ENCODE peak calls at places on chromosomes 11 and 22, in ten cellular contexts. R is testis, A is IMR-90, I is kidney, Q is adrenal gland, V is endothelial cell of umbilical vein, X is upper lobe of right lung, J is left lung, M is HCT116, P is OCI-LY7. B is an unnamed sample. For H3K4me1, the result is how much of the 10 kb centered on the place peaks cover.

GRCh38 chr11:47899801-47900200 is 51.7 kb upstream of the NUP160 start:
- DNase-seq in P (peak), I (no peak), R (no peak), A (no peak), X (no peak), M (no peak), J (no peak), V (no peak), Q (no peak), B (no peak)

GRCh38 chr11:126214446-126215240 is 3.1 kb downstream of the FAM118B start:
- DNase-seq in M (no peak), R (peak), J (no peak), I (no peak), P (no peak), X (no peak), Q (no peak), V (peak), A (no peak), B (no peak)

GRCh38 chr22:29348956-29349355 is 33.5 kb upstream of the RASL10A start:
- DNase-seq in M (no peak), Q (no peak), V (no peak), A (no peak), I (no peak), R (no peak), J (no peak), P (no peak), X (no peak), B (peak)

GRCh38 chr22:20412474-20413216 is 18.7 kb downstream of the ZNF74 start:
- DNase-seq in A (no peak), M (no peak), X (peak), P (no peak), I (no peak), Q (peak), J (no peak), V (no peak), R (no peak), B (peak)

GRCh38 chr11:6892400-6892799 is at the start of gene OR2D2:
- DNase-seq in I (no peak), M (no peak), A (no peak), J (no peak), Q (no peak), V (no peak), P (no peak), R (no peak), X (no peak), B (no peak)

GRCh38 chr22:27993201-27993635 is 74.2 kb upstream of the PITPNB start:
- DNase-seq in A (no peak), V (no peak), Q (no peak), R (no peak), M (no peak), I (peak), J (peak), P (no peak), X (peak), B (peak)

GRCh38 chr22:24106385-24107381 is 74.6 kb upstream of the SUSD2 start:
- DNase-seq in A (no peak), X (no peak), J (no peak), M (no peak), V (peak), Q (no peak), P (peak), I (no peak), R (no peak), B (peak)

GRCh38 chr22:19449422-19449767 is 1.9 kb upstream of the C22orf39 start:
- DNase-seq in M (no peak), Q (no peak), X (no peak), P (no peak), I (no peak), R (no peak), J (no peak), V (no peak), A (no peak), B (no peak)

GRCh38 chr11:34313099-34313517 is 44.7 kb downstream of the ABTB2 start:
- DNase-seq in R (no peak), A (no peak), X (no peak), I (no peak), V (no peak), J (no peak), P (peak), M (no peak), Q (no peak), B (no peak)

GRCh38 chr22:32661296-32661695 is 140.2 kb upstream of the TIMP3 start:
- DNase-seq in R (no peak), V (no peak), J (peak), X (no peak), M (no peak), Q (peak), A (peak), P (no peak), I (peak), B (no peak)

GRCh38 chr22:38327805-38328204 is 10.6 kb upstream of the CSNK1E start:
- DNase-seq in P (no peak), I (no peak), X (no peak), M (no peak), R (no peak), Q (no peak), A (peak), V (peak), J (no peak), B (no peak)

GRCh38 chr11:134230339-134230738 is 5.9 kb downstream of the VPS26B start:
- DNase-seq in V (no peak), P (peak), A (no peak), M (no peak), Q (no peak), J (no peak), R (no peak), I (no peak), X (no peak), B (no peak)

GRCh38 chr11:27158763-27159679 is 118.4 kb downstream of the BBOX1 start:
- DNase-seq in V (peak), P (peak), Q (peak), A (peak), R (peak), M (peak), I (no peak), J (no peak), X (no peak), B (no peak)

GRCh38 chr11:80846979-80847378 is 1406.1 kb upstream of the TENM4 start:
- DNase-seq in J (no peak), P (no peak), R (no peak), V (peak), A (no peak), I (no peak), Q (no peak), X (no peak), M (no peak), B (no peak)

GRCh38 chr11:44226472-44226871 is 83.5 kb downstream of the ALX4 start:
- DNase-seq in X (no peak), R (no peak), Q (no peak), V (no peak), I (no peak), M (no peak), J (no peak), P (no peak), A (no peak), B (no peak)

GRCh38 chr11:13354335-13354734 is 76.7 kb downstream of the BMAL1 start:
- DNase-seq in V (peak), A (peak), I (no peak), P (peak), X (no peak), M (no peak), Q (no peak), R (no peak), J (no peak), B (no peak)

GRCh38 chr11:1285876-1286275 is 23.6 kb downstream of the TOLLIP start:
- DNase-seq in V (no peak), I (peak), X (no peak), A (no peak), Q (no peak), M (no peak), P (no peak), R (no peak), J (no peak), B (peak)

GRCh38 chr22:39535302-39535805 is 2.8 kb upstream of the RPS19BP1 start:
- DNase-seq in X (no peak), P (no peak), Q (no peak), J (no peak), I (peak), M (no peak), V (no peak), A (no peak), R (no peak), B (no peak)

GRCh38 chr11:110331626-110332025 is 35.2 kb upstream of the RDX start:
- DNase-seq in I (no peak), A (no peak), P (no peak), X (no peak), Q (no peak), V (no peak), M (no peak), R (no peak), J (no peak), B (no peak)

GRCh38 chr22:27689664-27690063 is 111.9 kb downstream of the MN1 start:
- DNase-seq in X (no peak), I (no peak), Q (no peak), V (no peak), J (no peak), M (no peak), P (no peak), R (no peak), A (no peak), B (no peak)

GRCh38 chr11:18490736-18491485 is 35.3 kb downstream of the LDHAL6A start:
- DNase-seq in Q (no peak), R (no peak), V (no peak), A (no peak), I (no peak), P (no peak), M (no peak), X (no peak), J (no peak), B (no peak)

GRCh38 chr11:14273885-14274284 is 85.1 kb downstream of the RRAS2 start:
- DNase-seq in A (peak), M (no peak), V (no peak), I (no peak), Q (no peak), P (no peak), R (no peak), X (no peak), J (no peak), B (no peak)

GRCh38 chr22:46731246-46732040 is 6.6 kb downstream of the CERK start:
- DNase-seq in X (no peak), R (peak), A (no peak), V (no peak), P (no peak), M (no peak), J (no peak), Q (peak), I (peak), B (peak)

GRCh38 chr22:29742319-29742718 is 22.5 kb downstream of the CABP7 start:
- DNase-seq in M (no peak), A (no peak), P (no peak), Q (no peak), V (no peak), I (no peak), R (no peak), J (no peak), X (no peak), B (no peak)

GRCh38 chr22:31240011-31240410 is 27.9 kb downstream of the LIMK2 start:
- DNase-seq in M (no peak), R (no peak), I (no peak), X (no peak), J (no peak), P (no peak), V (no peak), A (peak), Q (no peak), B (no peak)

GRCh38 chr11:59207988-59208432 is 4.7 kb downstream of the MPEG1 start:
- DNase-seq in J (no peak), P (peak), V (peak), X (no peak), I (no peak), M (no peak), Q (peak), R (peak), A (peak), B (no peak)

GRCh38 chr11:40274017-40274416 is 1185.4 kb downstream of the LRRC4C start:
- DNase-seq in J (no peak), Q (no peak), R (peak), I (no peak), A (peak), X (no peak), M (no peak), V (peak), P (no peak), B (no peak)

GRCh38 chr11:58577441-58578135 is 1.3 kb upstream of the ZFP91 start:
- DNase-seq in J (peak), Q (peak), P (peak), R (peak), A (peak), V (peak), M (no peak), X (peak), I (peak), B (peak)

GRCh38 chr11:60953781-60954180 is 1.8 kb upstream of the SLC15A3 start:
- DNase-seq in Q (no peak), M (no peak), V (peak), P (no peak), X (no peak), I (no peak), J (peak), A (peak), R (peak), B (no peak)
- H3K27ac ChIP-seq in Q (no peak), M (no peak), V (no peak), P (no peak), X (peak), I (no peak), J (peak), A (no peak), R (no peak), B (peak)

DNA sequence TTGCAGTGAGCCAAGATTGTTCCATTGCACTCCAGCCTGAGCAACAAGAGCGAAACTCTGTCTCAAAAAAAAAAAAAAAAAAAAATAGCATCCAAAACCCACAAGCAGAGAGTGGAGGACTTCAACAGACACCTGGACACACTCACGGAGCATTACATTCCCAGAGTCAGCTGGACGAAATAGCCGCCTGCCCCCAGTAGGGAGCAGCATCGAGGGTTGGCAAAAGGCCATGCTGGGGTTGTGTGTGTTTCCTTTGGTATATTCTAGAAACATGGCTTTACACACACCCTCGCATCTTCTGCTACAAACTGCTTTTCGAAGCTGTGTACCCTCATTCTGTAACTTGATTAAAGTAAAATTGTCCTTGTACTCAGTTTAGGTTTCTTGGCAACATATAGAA is 5.3 kb downstream of the ADA2 start:
- DNase-seq in X (peak), J (peak), Q (peak), M (peak), I (peak), A (peak), P (peak), R (peak), V (peak), B (peak)
- TF ChIP-seq CTCF in X (peak), J (peak), Q (peak), M (peak), I (peak), A (no peak), P (peak), R (peak), V (peak), B (peak)

DNA sequence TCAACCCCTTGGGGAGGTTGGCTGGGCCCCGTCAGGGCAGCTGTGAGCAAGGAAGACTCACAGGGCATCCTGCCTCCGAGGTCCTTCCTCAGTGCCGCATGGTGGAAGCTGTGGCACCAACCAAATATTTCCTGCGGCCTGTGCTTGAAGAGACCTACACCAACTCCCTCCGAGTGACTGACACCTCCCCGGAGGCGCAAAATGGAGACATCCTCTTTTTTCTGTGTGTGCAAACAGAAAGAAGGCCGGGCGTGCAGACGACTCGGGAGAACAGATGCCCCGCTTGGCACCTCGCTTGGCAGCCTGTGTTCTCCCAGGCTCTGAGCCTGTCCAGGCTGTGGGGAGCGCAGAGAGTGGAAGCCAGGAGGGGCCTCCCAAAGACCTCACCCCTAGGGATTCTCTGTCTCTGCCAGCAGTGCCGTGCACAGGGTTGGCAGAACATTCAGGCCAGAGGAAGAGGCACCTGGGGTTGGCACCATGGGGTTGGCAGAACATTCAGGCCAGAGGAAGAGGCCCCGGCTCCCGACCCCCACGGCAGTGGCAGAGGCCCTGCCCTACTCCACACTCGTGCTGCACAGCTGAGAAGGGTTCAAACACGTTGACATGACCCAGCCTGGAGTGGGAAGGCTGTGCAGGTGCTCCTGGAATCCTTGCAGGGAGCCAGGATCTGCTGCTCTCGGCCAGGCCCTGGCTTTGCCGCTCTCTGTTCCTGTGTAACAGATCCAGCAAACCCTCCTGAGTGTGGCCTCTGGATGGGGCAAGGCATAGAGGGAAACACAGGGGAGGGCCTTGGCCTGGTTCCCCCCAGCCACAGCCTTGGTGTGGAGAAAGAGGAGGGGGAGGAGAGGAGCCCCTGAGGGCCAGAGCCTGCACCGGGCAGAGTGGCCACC is 805.5 kb downstream of the BRD1 start:
- DNase-seq in P (no peak), R (no peak), V (no peak), M (no peak), Q (no peak), J (peak), X (peak), I (peak), A (no peak), B (peak)
- H3K4me1 ChIP-seq in P (under half), R (under half), V (under half), M (under half), Q (under half), J (under half), X (under half), I (under half), A (under half), B (under half)

DNA sequence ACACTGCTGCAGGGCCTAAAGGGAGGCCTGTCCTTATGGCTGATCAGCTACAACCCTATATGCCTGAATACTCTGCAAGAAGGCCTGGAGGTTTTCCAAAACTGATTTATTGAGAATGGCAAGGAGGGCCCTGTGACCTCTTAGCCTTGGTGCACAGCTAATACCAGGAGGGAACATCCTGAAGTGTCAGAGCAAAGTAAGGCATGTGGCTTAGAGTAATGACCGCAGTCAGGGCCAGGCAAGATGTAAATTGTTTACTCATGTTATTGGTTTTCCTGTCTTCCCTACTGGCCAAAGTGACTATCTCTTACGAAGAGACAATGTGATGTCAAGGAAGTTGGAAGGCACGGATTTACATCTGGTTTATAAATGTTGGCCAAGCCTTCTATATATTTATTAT is 31.1 kb downstream of the GAB2 start:
- DNase-seq in Q (no peak), V (no peak), I (no peak), A (no peak), M (no peak), P (no peak), R (no peak), X (no peak), J (no peak), B (no peak)
- H3K27ac ChIP-seq in Q (no peak), V (no peak), I (no peak), A (no peak), M (no peak), P (no peak), R (no peak), X (no peak), J (no peak), B (no peak)

B was measured in lower lobe of right lung.